ENCODE peak calls at places on chromosomes 11 and 22, in ten cellular contexts. J is foreskin fibroblast; B is body of pancreas; Z is activated CD8-positive, alpha-beta T cell treated with anti-CD3 and anti-CD28 coated beads, Interleukin-2, amount 10 ng/mL, durations not matched to agents 7 days and 5 days; H is fibroblast of pulmonary artery; K is LoVo; A is pancreas; D is CD4-positive, alpha-beta T cell; S is hypothalamus; R is testis. P is an unnamed sample.

GRCh38 chr11:12219732-12220131 is 109.3 kb downstream of the MICAL2 start:
- DNase-seq in S (no peak), R (no peak), K (no peak), D (no peak), J (no peak), A (no peak), B (peak; percentile 55), H (peak; percentile 76), Z (no peak), P (no peak)

GRCh38 chr11:125925247-125925740 is 20.6 kb upstream of the VSIG10L2 start:
- DNase-seq in Z (no peak), A (peak; percentile 42), K (no peak), R (no peak), B (peak; percentile 51), H (no peak), J (no peak), D (no peak), S (no peak), P (no peak)

GRCh38 chr11:93740802-93741093 is 547 bp downstream of the TAF1D start:
- DNase-seq in Z (peak; percentile 72), A (peak; percentile 52), K (peak; percentile 69), J (peak; percentile 68), D (peak; percentile 41), B (peak; percentile 65), S (no peak), H (peak; percentile 71), R (peak; percentile 70), P (no peak)

GRCh38 chr11:47071871-47072270 is 104.8 kb downstream of the ARFGAP2 start:
- DNase-seq in Z (no peak), H (no peak), A (no peak), B (no peak), J (no peak), S (peak; percentile 27), D (no peak), R (peak; percentile 57), K (no peak), P (no peak)

GRCh38 chr22:36323182-36323854 is 64.4 kb downstream of the MYH9 start:
- DNase-seq in S (peak; percentile 66), R (peak; percentile 68), K (no peak), D (no peak), H (peak; percentile 93), A (no peak), Z (no peak), J (peak; percentile 71), B (peak; percentile 62), P (no peak)

GRCh38 chr11:76761959-76762358 is 21.2 kb upstream of the TSKU start:
- DNase-seq in K (no peak), S (no peak), J (no peak), Z (no peak), H (no peak), D (no peak), A (no peak), R (no peak), B (no peak), P (no peak)

GRCh38 chr11:45846174-45846675 is 1.1 kb upstream of the CRY2 start:
- DNase-seq in R (no peak), S (no peak), K (no peak), B (no peak), Z (no peak), A (no peak), D (no peak), J (no peak), H (no peak), P (no peak)

GRCh38 chr11:15933896-15934625 is 422.3 kb downstream of the SOX6 start:
- DNase-seq in Z (no peak), B (no peak), R (no peak), J (no peak), S (no peak), A (no peak), D (no peak), H (peak; percentile 56), K (no peak), P (no peak)

GRCh38 chr11:35177370-35177769 is 38.4 kb downstream of the CD44 start:
- DNase-seq in J (no peak), B (no peak), H (no peak), D (no peak), K (no peak), A (no peak), Z (peak; percentile 81), S (no peak), R (no peak), P (no peak)

GRCh38 chr11:128927108-128927461 is 15.6 kb downstream of the TP53AIP1 start:
- DNase-seq in R (no peak), Z (no peak), D (no peak), S (no peak), J (no peak), A (no peak), H (no peak), B (no peak), K (no peak), P (no peak)

GRCh38 chr11:73398721-73399120 is 22.5 kb downstream of the RELT start:
- DNase-seq in R (no peak), A (no peak), B (no peak), H (no peak), J (no peak), D (no peak), K (no peak), Z (no peak), S (no peak), P (no peak)

GRCh38 chr11:76266269-76266668 is 60.0 kb upstream of the WNT11 start:
- DNase-seq in Z (no peak), D (no peak), R (no peak), S (no peak), A (no peak), J (peak; percentile 66), K (peak; percentile 54), B (peak; percentile 36), H (peak; percentile 78), P (peak; percentile 10)

GRCh38 chr22:40385041-40385782 is 14.8 kb downstream of the SGSM3 start:
- DNase-seq in S (no peak), Z (peak; percentile 63), R (no peak), J (no peak), K (no peak), H (no peak), D (no peak), B (peak; percentile 34), A (no peak), P (no peak)

GRCh38 chr11:66284526-66285078 is 4.3 kb downstream of the YIF1A start:
- DNase-seq in A (no peak), H (no peak), D (no peak), J (no peak), K (no peak), S (no peak), R (no peak), Z (no peak), B (no peak), P (no peak)

GRCh38 chr11:69131644-69132300 is 24.0 kb upstream of the SMIM38 start:
- DNase-seq in S (peak; percentile 20), D (no peak), K (peak; percentile 84), B (peak; percentile 88), H (peak; percentile 81), J (peak; percentile 84), Z (no peak), R (peak; percentile 85), A (peak; percentile 87), P (peak; percentile 66)

GRCh38 chr11:108958446-108959123 is 293.7 kb downstream of the DDX10 start:
- DNase-seq in A (no peak), J (peak; percentile 90), Z (no peak), K (no peak), D (no peak), B (no peak), R (no peak), S (no peak), H (peak; percentile 50), P (no peak)

GRCh38 chr11:64138413-64138812 is 27.5 kb downstream of the MACROD1 start:
- DNase-seq in R (no peak), D (no peak), Z (no peak), K (no peak), A (no peak), B (no peak), J (no peak), S (no peak), H (no peak), P (no peak)

GRCh38 chr11:36381005-36381350 is 84.9 kb downstream of the PRR5L start:
- DNase-seq in A (no peak), K (no peak), R (no peak), D (no peak), J (no peak), S (no peak), B (no peak), H (no peak), Z (no peak), P (no peak)

GRCh38 chr11:33067294-33067693 is 27.9 kb downstream of the TCP11L1 start:
- DNase-seq in K (no peak), R (no peak), B (no peak), H (no peak), S (no peak), A (no peak), Z (no peak), D (no peak), J (no peak), P (no peak)

GRCh38 chr11:19594326-19594725 is 118.3 kb upstream of the NAV2 start:
- DNase-seq in B (no peak), D (no peak), Z (no peak), J (peak; percentile 59), A (no peak), S (no peak), R (no peak), K (no peak), H (no peak), P (no peak)

GRCh38 chr22:46934172-46934745 is 171.8 kb downstream of the TBC1D22A start:
- DNase-seq in B (no peak), H (no peak), Z (no peak), K (no peak), S (no peak), D (no peak), R (no peak), A (no peak), J (no peak), P (no peak)

GRCh38 chr11:73271936-73272679 is at the start of gene P2RY6:
- DNase-seq in D (no peak), S (no peak), B (peak; percentile 64), A (no peak), Z (no peak), R (no peak), H (peak; percentile 36), J (peak; percentile 51), K (no peak), P (no peak)

P was measured in HCT116.